ENCODE peak calls at places on chromosomes 2 and 18, in four cellular contexts. E is HepG2, A is GM12878, F is K562. U is an unnamed sample.

GRCh38 chr2:11553661-11554429 is 20.0 kb downstream of the GREB1 start:
- DNase-seq in E (no peak), A (no peak), F (no peak), U (no peak)

GRCh38 chr2:227132986-227133385 is 31.0 kb downstream of the COL4A4 start:
- DNase-seq in E (no peak), A (no peak), F (no peak), U (no peak)

GRCh38 chr2:22442051-22442450 is 942.9 kb upstream of the KLHL29 start:
- DNase-seq in E (no peak), A (no peak), F (no peak), U (no peak)

GRCh38 chr2:102418421-102418961 is 4.5 kb upstream of the IL18RAP start:
- DNase-seq in E (no peak), A (no peak), F (peak; percentile 80), U (no peak)

GRCh38 chr2:165203689-165204559 is at the start of gene SCN3A:
- DNase-seq in E (peak; percentile 54), A (no peak), F (peak; percentile 33), U (peak; percentile 46)

GRCh38 chr2:195413944-195414343 is 243.1 kb upstream of the SLC39A10 start:
- DNase-seq in E (no peak), A (no peak), F (peak; percentile 22), U (no peak)

GRCh38 chr2:96145028-96145939 is at the start of gene DUSP2:
- DNase-seq in E (no peak), A (peak; percentile 85), F (no peak), U (peak; percentile 64)

GRCh38 chr2:189104926-189105325 is 74.6 kb downstream of the COL5A2 start:
- DNase-seq in E (no peak), A (no peak), F (no peak), U (no peak)

GRCh38 chr2:46770622-46771021 is 145.0 kb downstream of the MCFD2 start:
- DNase-seq in E (peak; percentile 90), A (no peak), F (no peak), U (no peak)

GRCh38 chr2:172736419-172737174 is 952 bp downstream of the RAPGEF4 start:
- DNase-seq in E (no peak), A (no peak), F (no peak), U (peak; percentile 21)

GRCh38 chr2:39730685-39731302 is 48.3 kb downstream of the THUMPD2 start:
- DNase-seq in E (peak; percentile 60), A (no peak), F (peak; percentile 41), U (peak; percentile 32)

GRCh38 chr2:39725401-39725800 is 53.7 kb downstream of the THUMPD2 start:
- DNase-seq in E (no peak), A (no peak), F (no peak), U (no peak)

GRCh38 chr2:39731546-39731945 is 47.5 kb downstream of the THUMPD2 start:
- DNase-seq in E (no peak), A (no peak), F (no peak), U (no peak)

GRCh38 chr2:39730276-39730675 is 48.8 kb downstream of the THUMPD2 start:
- DNase-seq in E (no peak), A (no peak), F (no peak), U (no peak)

GRCh38 chr2:39728941-39729351 is 50.1 kb downstream of the THUMPD2 start:
- DNase-seq in E (peak; percentile 58), A (no peak), F (peak; percentile 58), U (peak; percentile 66)
- TF ChIP-seq TARDBP in E (no peak), A (no peak), F (no peak), U (no peak)

DNA sequence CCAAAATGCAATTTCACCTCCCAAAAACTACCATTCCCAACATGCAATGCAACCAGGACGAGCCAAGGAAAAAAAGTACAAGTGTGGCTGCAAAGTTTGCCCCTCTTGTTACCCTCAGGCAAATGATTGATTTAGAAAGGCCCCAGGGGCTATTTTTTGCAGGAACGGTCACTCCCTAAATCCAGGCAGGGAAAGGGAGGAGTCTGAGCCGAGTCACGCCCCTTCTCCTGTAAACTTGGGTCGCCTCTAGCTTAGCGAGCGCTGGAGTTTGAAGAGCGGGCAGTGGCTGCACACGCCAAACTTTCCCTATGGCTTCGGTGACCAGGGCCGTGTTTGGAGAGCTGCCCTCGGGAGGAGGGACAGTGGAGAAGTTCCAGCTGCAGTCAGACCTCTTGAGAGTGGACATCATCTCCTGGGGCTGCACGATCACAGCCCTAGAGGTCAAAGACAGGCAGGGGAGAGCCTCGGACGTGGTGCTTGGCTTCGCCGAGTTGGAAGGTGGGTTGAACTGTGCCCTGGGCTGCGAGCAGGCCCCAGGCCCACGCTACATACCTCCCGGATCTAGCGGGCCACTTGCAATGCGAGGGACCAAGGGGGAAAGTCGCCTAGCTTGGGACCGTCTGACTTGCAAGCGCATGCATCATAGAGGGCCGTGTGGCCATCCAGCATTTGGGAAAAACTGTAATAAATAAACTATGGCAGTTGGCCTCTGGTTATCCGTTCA is at the start of gene GALM:
- DNase-seq in E (peak; percentile 99), A (no peak), F (peak; percentile 89), U (peak; percentile 90)
- TF ChIP-seq BHLHE40 in E (no peak), A (no peak), F (no peak), U (no peak)

DNA sequence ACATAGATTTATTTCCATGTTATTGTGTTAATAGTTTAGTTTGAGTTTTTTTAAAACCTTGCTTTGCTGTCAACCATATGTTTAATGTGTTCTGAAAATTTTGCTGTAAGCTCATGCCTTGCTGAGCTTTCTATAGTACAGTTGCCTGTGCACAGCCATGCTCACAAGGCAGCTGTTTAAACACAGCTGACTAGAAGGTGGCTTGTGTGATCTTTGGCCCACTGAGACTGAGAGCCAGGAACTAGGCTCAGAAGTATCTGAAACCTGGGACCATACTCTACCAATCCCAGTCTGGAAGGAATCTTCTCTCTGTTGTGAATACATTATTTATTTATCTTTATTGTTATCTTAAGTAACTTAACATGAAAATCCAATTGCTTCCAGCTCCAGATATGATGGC is 350.5 kb downstream of the KIAA1328 start:
- DNase-seq in E (no peak), A (no peak), F (no peak), U (no peak)
- TF ChIP-seq FOXM1 in E (no peak), A (no peak), F (no peak), U (no peak)

GRCh38 chr2:57692395-57692794 is 354.2 kb upstream of the VRK2 start:
- DNase-seq in E (no peak), A (no peak), F (no peak), U (no peak)

GRCh38 chr2:57693177-57693576 is 353.4 kb upstream of the VRK2 start:
- DNase-seq in E (no peak), A (no peak), F (no peak), U (no peak)

GRCh38 chr2:57698935-57699449 is 347.6 kb upstream of the VRK2 start:
- DNase-seq in E (no peak), A (no peak), F (no peak), U (no peak)

GRCh38 chr2:57693965-57694364 is 352.6 kb upstream of the VRK2 start:
- DNase-seq in E (no peak), A (no peak), F (no peak), U (no peak)

GRCh38 chr2:57696016-57696415 is 350.6 kb upstream of the VRK2 start:
- DNase-seq in E (no peak), A (no peak), F (no peak), U (peak; percentile 20)
- TF ChIP-seq TARDBP in E (no peak), A (no peak), F (no peak), U (no peak)

GRCh38 chr18:79573921-79574491 is 105.6 kb upstream of the CTDP1 start:
- DNase-seq in E (no peak), A (no peak), F (no peak), U (no peak)
- TF ChIP-seq BHLHE40 in E (no peak), A (no peak), F (no peak), U (no peak)

GRCh38 chr18:13447621-13448020 is 229.1 kb downstream of the LDLRAD4 start:
- DNase-seq in E (no peak), A (no peak), F (no peak), U (no peak)
- TF ChIP-seq FOXM1 in E (no peak), A (no peak), F (no peak), U (no peak)

DNA sequence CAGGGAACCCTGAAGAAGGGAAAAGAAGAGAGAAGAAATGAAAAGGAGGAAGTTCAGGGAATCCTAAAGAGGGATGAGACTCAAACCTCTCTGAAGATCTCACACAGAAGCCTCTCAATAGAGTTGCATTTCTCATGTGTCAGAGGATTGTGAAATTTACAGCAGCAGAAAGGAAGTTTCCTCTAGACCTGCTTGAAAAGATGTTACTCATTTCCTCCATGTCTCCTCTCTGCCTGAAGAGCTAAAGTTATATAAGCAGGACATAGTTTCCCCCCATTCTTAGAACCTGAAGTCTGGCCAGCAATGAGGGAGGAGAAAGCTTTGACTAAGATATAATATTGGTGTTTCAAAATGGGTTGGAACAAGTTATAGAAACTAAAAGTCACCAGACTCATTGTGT is 1155.6 kb downstream of the LRP1B start:
- DNase-seq in E (no peak), A (no peak), F (no peak), U (no peak)
- TF ChIP-seq TARDBP in E (no peak), A (no peak), F (no peak), U (no peak)

GRCh38 chr18:13910986-13911385 is 4.3 kb downstream of the MC2R start:
- DNase-seq in E (no peak), A (no peak), F (no peak), U (no peak)

GRCh38 chr18:13912601-13913000 is 2.7 kb downstream of the MC2R start:
- DNase-seq in E (no peak), A (no peak), F (no peak), U (no peak)

GRCh38 chr18:13909141-13909540 is 6.2 kb downstream of the MC2R start:
- DNase-seq in E (no peak), A (no peak), F (no peak), U (no peak)

GRCh38 chr18:13909541-13909940 is 5.8 kb downstream of the MC2R start:
- DNase-seq in E (no peak), A (no peak), F (no peak), U (no peak)

GRCh38 chr18:13910501-13910900 is 4.8 kb downstream of the MC2R start:
- DNase-seq in E (no peak), A (no peak), F (no peak), U (no peak)
- TF ChIP-seq BHLHE40 in E (no peak), A (no peak), F (no peak), U (no peak)

U was measured in HEK293T.